ENCODE peak calls at places on chromosomes 16 and 17, in five cellular contexts. U, R, Q, A and E are unnamed samples.
A peak's percentile ranks its signal among the peaks of the same experiment; 100 is the strongest.

GRCh38 chr17:20059728-20060188 is 50.6 kb downstream of the SPECC1 start:
- DNase-seq in U (no peak), R (no peak), Q (no peak), A (no peak), E (no peak)

GRCh38 chr17:329794-330420 is 22.7 kb downstream of the RPH3AL start:
- DNase-seq in U (no peak), R (no peak), Q (no peak), A (no peak), E (no peak)

GRCh38 chr16:57367111-57367752 is 5.1 kb upstream of the CX3CL1 start:
- DNase-seq in U (no peak), R (no peak), Q (no peak), A (no peak), E (no peak)

GRCh38 chr16:89193576-89194293 is 6.6 kb downstream of the SLC22A31 start:
- DNase-seq in U (no peak), R (no peak), Q (no peak), A (no peak), E (no peak)

GRCh38 chr17:17420561-17421269 is 56.1 kb upstream of the MED9 start:
- DNase-seq in U (no peak), R (no peak), Q (no peak), A (no peak), E (no peak)

GRCh38 chr16:67800252-67801046 is 5.9 kb downstream of the RANBP10 start:
- DNase-seq in U (no peak), R (no peak), Q (no peak), A (no peak), E (no peak)

GRCh38 chr17:75645889-75646625 is 12.8 kb downstream of the SMIM5 start:
- DNase-seq in U (no peak), R (peak; percentile 69), Q (peak; percentile 88), A (no peak), E (no peak)

GRCh38 chr17:47172698-47173565 is 16.2 kb downstream of the CDC27 start:
- DNase-seq in U (no peak), R (no peak), Q (no peak), A (no peak), E (no peak)

GRCh38 chr17:82799591-82799990 is 40.2 kb downstream of the ZNF750 start:
- DNase-seq in U (no peak), R (no peak), Q (no peak), A (no peak), E (no peak)

GRCh38 chr16:20300312-20301097 is 26.8 kb downstream of the GP2 start:
- DNase-seq in U (peak; percentile 47), R (no peak), Q (peak; percentile 47), A (peak; percentile 25), E (no peak)

GRCh38 chr17:15422392-15422957 is 44.9 kb downstream of the CDRT4 start:
- DNase-seq in U (no peak), R (no peak), Q (no peak), A (no peak), E (no peak)